ENCODE peak calls at places on chromosome 17, in six cellular contexts. I is A549; D is effector CD4-positive, alpha-beta T cell; F is B cell; A is stimulated activated naive CD4-positive, alpha-beta T cell treated with Interleukin-2 at 50 U/mL for 16 hours; R is head of caudate nucleus. T is an unnamed sample.

GRCh38 chr17:7340179-7340578 is 3.9 kb downstream of the ACAP1 start:
- DNase-seq in I (no peak), D (no peak), F (no peak), A (no peak), R (no peak), T (no peak)

GRCh38 chr17:19714542-19715411 is 1.6 kb downstream of the SLC47A2 start:
- DNase-seq in I (no peak), D (no peak), F (peak; percentile 33), A (no peak), R (no peak), T (peak; percentile 65)

GRCh38 chr17:64074704-64075484 is 54.5 kb upstream of the ICAM2 start:
- DNase-seq in I (peak; percentile 66), D (no peak), F (no peak), A (no peak), R (no peak), T (no peak)

GRCh38 chr17:42325026-42325425 is 36.7 kb downstream of the STAT5A start:
- DNase-seq in I (peak; percentile 86), D (no peak), F (no peak), A (no peak), R (no peak), T (no peak)

GRCh38 chr17:28573521-28573920 is 2.2 kb upstream of the PIGS start:
- DNase-seq in I (no peak), D (no peak), F (no peak), A (no peak), R (no peak), T (peak; percentile 66)

GRCh38 chr17:35345926-35346771 is 27.3 kb downstream of the SLFN11 start:
- DNase-seq in I (no peak), D (no peak), F (peak; percentile 42), A (no peak), R (peak; percentile 21), T (peak; percentile 79)

GRCh38 chr17:8745586-8746500 is 1.2 kb upstream of the CCDC42 start:
- DNase-seq in I (peak; percentile 85), D (peak; percentile 68), F (peak; percentile 95), A (peak; percentile 71), R (peak; percentile 56), T (peak; percentile 82)

GRCh38 chr17:47819475-47819874 is 2.1 kb downstream of the OSBPL7 start:
- DNase-seq in I (no peak), D (no peak), F (no peak), A (no peak), R (no peak), T (no peak)

GRCh38 chr17:42436401-42436800 is 13.3 kb upstream of the CAVIN1 start:
- DNase-seq in I (no peak), D (no peak), F (no peak), A (no peak), R (no peak), T (no peak)

GRCh38 chr17:7711356-7711755 is 6.2 kb upstream of the DNAH2 start:
- DNase-seq in I (peak; percentile 68), D (no peak), F (no peak), A (no peak), R (no peak), T (no peak)

GRCh38 chr17:64081802-64082799 is 47.8 kb downstream of the ERN1 start:
- DNase-seq in I (peak; percentile 79), D (peak; percentile 18), F (no peak), A (peak; percentile 51), R (no peak), T (no peak)